ENCODE peak calls at places on chromosomes 3 and 15, in six cellular contexts. K is breast epithelium, V is heart right ventricle, Z is adrenal gland, G is tibial artery, D is lung. T is an unnamed sample.
A peak's percentile ranks its signal among the peaks of the same experiment; 100 is the strongest.

GRCh38 chr15:42858540-42858939 is 62.0 kb downstream of the TTBK2 start:
- DNase-seq in K (no peak), V (no peak), Z (no peak), G (no peak), D (no peak), T (peak; percentile 63)

GRCh38 chr3:5022966-5023776 is 43.9 kb downstream of the BHLHE40 start:
- DNase-seq in K (no peak), V (no peak), Z (peak; percentile 49), G (no peak), D (peak; percentile 44), T (peak; percentile 88)

GRCh38 chr3:66001626-66002025 is 37.1 kb downstream of the MAGI1 start:
- DNase-seq in K (no peak), V (no peak), Z (no peak), G (no peak), D (no peak), T (no peak)

GRCh38 chr15:29457729-29458128 is 188.1 kb upstream of the NSMCE3 start:
- DNase-seq in K (no peak), V (no peak), Z (peak; percentile 26), G (no peak), D (no peak), T (no peak)

GRCh38 chr15:39110336-39110735 is 470.5 kb upstream of the THBS1 start:
- DNase-seq in K (no peak), V (no peak), Z (no peak), G (no peak), D (no peak), T (no peak)

GRCh38 chr15:85313339-85313738 is 67.1 kb upstream of the AKAP13 start:
- DNase-seq in K (no peak), V (no peak), Z (no peak), G (no peak), D (no peak), T (no peak)

GRCh38 chr15:66735909-66736305 is 33.9 kb downstream of the SMAD6 start:
- DNase-seq in K (no peak), V (no peak), Z (no peak), G (no peak), D (no peak), T (no peak)

GRCh38 chr3:171225698-171226097 is 199.2 kb upstream of the SLC2A2 start:
- DNase-seq in K (no peak), V (no peak), Z (no peak), G (no peak), D (no peak), T (no peak)

GRCh38 chr3:18159681-18160080 is 265.5 kb downstream of the SATB1 start:
- DNase-seq in K (no peak), V (no peak), Z (no peak), G (no peak), D (no peak), T (no peak)

GRCh38 chr3:82707035-82707434 is 945.6 kb upstream of the GBE1 start:
- DNase-seq in K (no peak), V (no peak), Z (no peak), G (no peak), D (no peak), T (no peak)

GRCh38 chr3:81080608-81081007 is 680.8 kb downstream of the GBE1 start:
- DNase-seq in K (no peak), V (no peak), Z (no peak), G (no peak), D (no peak), T (no peak)

GRCh38 chr3:30770387-30770786 is 124.1 kb downstream of the GADL1 start:
- DNase-seq in K (no peak), V (peak; percentile 8), Z (peak; percentile 62), G (peak; percentile 72), D (peak; percentile 35), T (peak; percentile 63)

GRCh38 chr3:186976802-186977201 is 46.5 kb downstream of the ST6GAL1 start:
- DNase-seq in K (no peak), V (no peak), Z (no peak), G (no peak), D (no peak), T (no peak)

GRCh38 chr3:192212979-192213378 is 514.4 kb downstream of the FGF12 start:
- DNase-seq in K (no peak), V (no peak), Z (no peak), G (no peak), D (no peak), T (no peak)

GRCh38 chr3:81910244-81910852 is 148.9 kb upstream of the GBE1 start:
- DNase-seq in K (no peak), V (peak; percentile 16), Z (peak; percentile 22), G (no peak), D (no peak), T (peak; percentile 13)

GRCh38 chr3:79767953-79768282 is at the start of gene ROBO1:
- DNase-seq in K (no peak), V (no peak), Z (no peak), G (no peak), D (no peak), T (no peak)

GRCh38 chr15:66925721-66926120 is 139.7 kb upstream of the SMAD3 start:
- DNase-seq in K (no peak), V (no peak), Z (no peak), G (no peak), D (no peak), T (no peak)

GRCh38 chr3:53554559-53555511 is 60.4 kb downstream of the CACNA1D start:
- DNase-seq in K (no peak), V (no peak), Z (no peak), G (no peak), D (no peak), T (no peak)

GRCh38 chr3:153970047-153970446 is 151.1 kb upstream of the ARHGEF26 start:
- DNase-seq in K (no peak), V (no peak), Z (no peak), G (no peak), D (no peak), T (no peak)

GRCh38 chr15:80556694-80557367 is 138.3 kb upstream of the ABHD17C start:
- DNase-seq in K (no peak), V (no peak), Z (peak; percentile 24), G (no peak), D (peak; percentile 85), T (no peak)

GRCh38 chr3:112755845-112756671 is 90.6 kb downstream of the CD200R1L start:
- DNase-seq in K (no peak), V (no peak), Z (no peak), G (no peak), D (no peak), T (no peak)
- TF ChIP-seq CTCF in K (no peak), V (no peak), Z (no peak), G (no peak), D (no peak), T (no peak)

GRCh38 chr3:40181182-40181581 is 128.3 kb upstream of the EIF1B start:
- DNase-seq in K (no peak), V (no peak), Z (no peak), G (no peak), D (no peak), T (no peak)

GRCh38 chr3:40172560-40172959 is 136.9 kb upstream of the EIF1B start:
- DNase-seq in K (no peak), V (no peak), Z (no peak), G (no peak), D (peak; percentile 16), T (no peak)

GRCh38 chr3:40173291-40173710 is 136.2 kb upstream of the EIF1B start:
- DNase-seq in K (no peak), V (no peak), Z (no peak), G (no peak), D (peak; percentile 17), T (no peak)

GRCh38 chr3:40179016-40179415 is 130.5 kb upstream of the EIF1B start:
- DNase-seq in K (peak; percentile 81), V (peak; percentile 61), Z (peak; percentile 64), G (no peak), D (peak; percentile 64), T (peak; percentile 41)

DNA sequence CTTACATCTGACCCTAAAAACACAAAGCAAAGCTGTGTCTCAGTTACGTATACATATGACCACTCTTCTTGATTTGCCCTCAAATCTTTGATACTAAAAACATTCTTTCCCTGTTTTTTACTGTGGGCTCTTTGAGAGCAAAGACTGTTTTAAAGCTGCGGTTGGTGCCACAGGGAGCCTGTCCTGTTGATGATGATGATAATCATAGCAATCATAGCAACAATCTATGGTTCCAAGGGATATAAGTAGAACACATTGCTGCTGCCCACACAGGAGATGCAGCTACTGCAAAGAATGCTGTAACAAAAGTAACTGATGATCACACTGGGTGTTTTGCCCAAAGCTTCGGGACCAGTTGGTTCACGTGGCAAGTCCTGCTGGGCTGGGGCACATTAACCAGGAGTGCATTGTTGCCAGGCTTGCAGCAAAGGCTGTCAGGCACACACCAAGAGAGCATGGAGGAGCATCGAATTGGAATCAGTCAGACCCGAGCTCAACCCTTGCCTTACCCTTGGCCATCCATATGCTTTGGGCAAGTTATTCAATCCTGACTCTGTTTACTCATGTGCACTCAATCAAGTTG is 131.4 kb upstream of the EIF1B start:
- DNase-seq in K (no peak), V (no peak), Z (no peak), G (no peak), D (no peak), T (no peak)
- H3K27ac ChIP-seq in K (no peak overlapping the region), V (no peak overlapping the region), Z (no peak overlapping the region), G (no peak overlapping the region), D (no peak overlapping the region), T (no peak overlapping the region)

GRCh38 chr3:190701096-190701532 is 161.4 kb downstream of the GMNC start:
- DNase-seq in K (no peak), V (peak; percentile 17), Z (peak; percentile 50), G (no peak), D (peak; percentile 54), T (peak; percentile 49)
- TF ChIP-seq CTCF in K (peak; percentile 57), V (peak; percentile 57), Z (peak; percentile 44), G (peak; percentile 12), D (peak; percentile 18), T (peak; percentile 75)

DNA sequence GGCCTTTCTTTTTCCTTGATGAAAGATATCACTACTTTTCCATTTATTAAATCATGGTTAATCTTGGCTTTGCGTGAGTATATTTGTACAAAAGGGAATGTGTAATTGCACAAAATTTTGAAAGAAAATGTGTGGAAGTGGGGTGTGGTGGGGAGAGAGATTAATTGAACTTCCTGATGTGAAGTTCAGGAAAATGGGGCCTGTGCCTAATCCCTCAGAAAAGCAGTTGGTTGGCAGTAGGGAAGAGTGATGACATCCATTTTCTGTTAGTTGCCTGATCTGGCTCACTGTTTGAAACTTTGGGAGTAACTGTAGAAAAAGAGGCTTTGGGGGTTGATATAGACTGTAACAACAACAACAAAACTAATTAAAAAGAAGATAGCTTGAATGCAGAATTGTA is 10.8 kb upstream of the IL20RB start:
- DNase-seq in K (no peak), V (no peak), Z (no peak), G (no peak), D (no peak), T (no peak)
- H3K27ac ChIP-seq in K (no peak overlapping the region), V (no peak overlapping the region), Z (no peak overlapping the region), G (no peak overlapping the region), D (no peak overlapping the region), T (no peak overlapping the region)

T was measured in RWPE1.